ENCODE peak calls at places on chromosomes 3 and 15, in ten cellular contexts. One of them, this sample, is unnamed. For H3K27me3, the result is how much of the 10 kb centered on the place peaks cover.

GRCh38 chr15:83764201-83764839 is 110.4 kb downstream of the ADAMTSL3 start:
- DNase-seq in uterus: peak
- DNase-seq in CD8-positive, alpha-beta T cell: no peak
- DNase-seq in tibial artery: no peak
- DNase-seq in neuronal stem cell: no peak
- DNase-seq in ascending aorta: no peak
- DNase-seq in ovary: no peak
- DNase-seq in SJSA1: no peak
- DNase-seq in heart right ventricle: no peak
- DNase-seq in hepatocyte: no peak
- DNase-seq in this sample: no peak

GRCh38 chr15:77874071-77874470 is 203.4 kb downstream of the TBC1D2B start:
- DNase-seq in CD8-positive, alpha-beta T cell: no peak
- DNase-seq in heart right ventricle: no peak
- DNase-seq in neuronal stem cell: no peak
- DNase-seq in ascending aorta: no peak
- DNase-seq in ovary: no peak
- DNase-seq in uterus: no peak
- DNase-seq in tibial artery: no peak
- DNase-seq in hepatocyte: no peak
- DNase-seq in SJSA1: no peak
- DNase-seq in this sample: no peak

GRCh38 chr3:134309987-134310700 is 59.5 kb upstream of the RYK start:
- DNase-seq in ascending aorta: no peak
- DNase-seq in ovary: no peak
- DNase-seq in uterus: no peak
- DNase-seq in neuronal stem cell: no peak
- DNase-seq in tibial artery: no peak
- DNase-seq in heart right ventricle: no peak
- DNase-seq in CD8-positive, alpha-beta T cell: no peak
- DNase-seq in SJSA1: no peak
- DNase-seq in hepatocyte: peak
- DNase-seq in this sample: no peak

GRCh38 chr3:170307998-170308398 is 49.5 kb upstream of the SKIL start:
- DNase-seq in hepatocyte: peak
- DNase-seq in ascending aorta: no peak
- DNase-seq in uterus: no peak
- DNase-seq in heart right ventricle: no peak
- DNase-seq in neuronal stem cell: no peak
- DNase-seq in CD8-positive, alpha-beta T cell: no peak
- DNase-seq in tibial artery: no peak
- DNase-seq in ovary: no peak
- DNase-seq in SJSA1: peak
- DNase-seq in this sample: no peak

GRCh38 chr3:42159706-42160472 is 68.7 kb downstream of the TRAK1 start:
- DNase-seq in CD8-positive, alpha-beta T cell: peak
- DNase-seq in heart right ventricle: peak
- DNase-seq in ovary: no peak
- DNase-seq in SJSA1: no peak
- DNase-seq in neuronal stem cell: peak
- DNase-seq in hepatocyte: peak
- DNase-seq in ascending aorta: no peak
- DNase-seq in uterus: no peak
- DNase-seq in tibial artery: peak
- DNase-seq in this sample: no peak

GRCh38 chr15:96042734-96043224 is 287.7 kb upstream of the NR2F2 start:
- DNase-seq in heart right ventricle: no peak
- DNase-seq in neuronal stem cell: no peak
- DNase-seq in CD8-positive, alpha-beta T cell: no peak
- DNase-seq in ovary: no peak
- DNase-seq in hepatocyte: no peak
- DNase-seq in SJSA1: no peak
- DNase-seq in uterus: no peak
- DNase-seq in tibial artery: no peak
- DNase-seq in ascending aorta: no peak
- DNase-seq in this sample: no peak

GRCh38 chr15:23648920-23649515 is 1.4 kb upstream of the MAGEL2 start:
- DNase-seq in ascending aorta: no peak
- DNase-seq in tibial artery: no peak
- DNase-seq in neuronal stem cell: peak
- DNase-seq in uterus: no peak
- DNase-seq in hepatocyte: peak
- DNase-seq in ovary: peak
- DNase-seq in CD8-positive, alpha-beta T cell: no peak
- DNase-seq in SJSA1: no peak
- DNase-seq in heart right ventricle: peak
- DNase-seq in this sample: no peak

GRCh38 chr3:159174715-159175390 is 373.0 kb downstream of the MFSD1 start:
- DNase-seq in ascending aorta: no peak
- DNase-seq in hepatocyte: no peak
- DNase-seq in uterus: no peak
- DNase-seq in neuronal stem cell: no peak
- DNase-seq in ovary: no peak
- DNase-seq in heart right ventricle: no peak
- DNase-seq in CD8-positive, alpha-beta T cell: no peak
- DNase-seq in SJSA1: no peak
- DNase-seq in tibial artery: no peak
- DNase-seq in this sample: no peak

GRCh38 chr3:46239301-46239938 is 2.8 kb upstream of the CCR3 start:
- DNase-seq in CD8-positive, alpha-beta T cell: no peak
- DNase-seq in ovary: no peak
- DNase-seq in SJSA1: no peak
- DNase-seq in heart right ventricle: no peak
- DNase-seq in uterus: no peak
- DNase-seq in ascending aorta: no peak
- DNase-seq in neuronal stem cell: no peak
- DNase-seq in hepatocyte: no peak
- DNase-seq in tibial artery: no peak
- DNase-seq in this sample: no peak

GRCh38 chr3:23650371-23651140 is 155.2 kb upstream of the UBE2E1 start:
- DNase-seq in uterus: no peak
- DNase-seq in SJSA1: peak
- DNase-seq in heart right ventricle: no peak
- DNase-seq in hepatocyte: no peak
- DNase-seq in ascending aorta: no peak
- DNase-seq in neuronal stem cell: no peak
- DNase-seq in CD8-positive, alpha-beta T cell: no peak
- DNase-seq in tibial artery: no peak
- DNase-seq in ovary: no peak
- DNase-seq in this sample: no peak

GRCh38 chr15:22877607-22878006 is 39.1 kb downstream of the NIPA2 start:
- DNase-seq in neuronal stem cell: no peak
- DNase-seq in uterus: no peak
- DNase-seq in ovary: no peak
- DNase-seq in SJSA1: no peak
- DNase-seq in tibial artery: no peak
- DNase-seq in heart right ventricle: no peak
- DNase-seq in ascending aorta: no peak
- DNase-seq in CD8-positive, alpha-beta T cell: no peak
- DNase-seq in hepatocyte: no peak
- DNase-seq in this sample: no peak

GRCh38 chr3:130826516-130826915 is 67.4 kb upstream of the ATP2C1 start:
- DNase-seq in CD8-positive, alpha-beta T cell: no peak
- DNase-seq in heart right ventricle: no peak
- DNase-seq in neuronal stem cell: no peak
- DNase-seq in tibial artery: no peak
- DNase-seq in ascending aorta: no peak
- DNase-seq in SJSA1: no peak
- DNase-seq in hepatocyte: no peak
- DNase-seq in uterus: no peak
- DNase-seq in ovary: no peak
- DNase-seq in this sample: no peak

GRCh38 chr15:59401810-59402569 is 29.3 kb upstream of the MYO1E start:
- DNase-seq in CD8-positive, alpha-beta T cell: no peak
- DNase-seq in uterus: no peak
- DNase-seq in neuronal stem cell: no peak
- DNase-seq in SJSA1: no peak
- DNase-seq in heart right ventricle: no peak
- DNase-seq in ascending aorta: no peak
- DNase-seq in hepatocyte: no peak
- DNase-seq in ovary: no peak
- DNase-seq in tibial artery: no peak
- DNase-seq in this sample: no peak

GRCh38 chr3:69144631-69145244 is 22.3 kb upstream of the LMOD3 start:
- DNase-seq in ascending aorta: no peak
- DNase-seq in uterus: no peak
- DNase-seq in SJSA1: no peak
- DNase-seq in ovary: no peak
- DNase-seq in CD8-positive, alpha-beta T cell: no peak
- DNase-seq in tibial artery: no peak
- DNase-seq in neuronal stem cell: peak
- DNase-seq in heart right ventricle: no peak
- DNase-seq in hepatocyte: no peak
- DNase-seq in this sample: no peak

GRCh38 chr3:45223889-45224730 is 2.0 kb downstream of the TMEM158 start:
- DNase-seq in uterus: no peak
- DNase-seq in SJSA1: no peak
- DNase-seq in hepatocyte: no peak
- DNase-seq in ascending aorta: no peak
- DNase-seq in ovary: no peak
- DNase-seq in CD8-positive, alpha-beta T cell: no peak
- DNase-seq in tibial artery: no peak
- DNase-seq in neuronal stem cell: no peak
- DNase-seq in heart right ventricle: no peak
- DNase-seq in this sample: no peak
- H3K4me3 ChIP-seq in uterus: peak
- H3K4me3 ChIP-seq in SJSA1: peak
- H3K4me3 ChIP-seq in hepatocyte: peak
- H3K4me3 ChIP-seq in ascending aorta: peak
- H3K4me3 ChIP-seq in ovary: peak
- H3K4me3 ChIP-seq in CD8-positive, alpha-beta T cell: no peak
- H3K4me3 ChIP-seq in tibial artery: peak
- H3K4me3 ChIP-seq in neuronal stem cell: no peak
- H3K4me3 ChIP-seq in heart right ventricle: no peak
- H3K4me3 ChIP-seq in this sample: peak

GRCh38 chr3:141064255-141064926 is 13.2 kb downstream of the SPSB4 start:
- DNase-seq in heart right ventricle: no peak
- DNase-seq in hepatocyte: no peak
- DNase-seq in uterus: no peak
- DNase-seq in tibial artery: no peak
- DNase-seq in ascending aorta: no peak
- DNase-seq in ovary: no peak
- DNase-seq in SJSA1: no peak
- DNase-seq in CD8-positive, alpha-beta T cell: no peak
- DNase-seq in neuronal stem cell: no peak
- DNase-seq in this sample: no peak
- H3K27me3 ChIP-seq in heart right ventricle: under half
- H3K27me3 ChIP-seq in hepatocyte: under half
- H3K27me3 ChIP-seq in uterus: under half
- H3K27me3 ChIP-seq in tibial artery: under half
- H3K27me3 ChIP-seq in ascending aorta: under half
- H3K27me3 ChIP-seq in ovary: under half
- H3K27me3 ChIP-seq in SJSA1: under half
- H3K27me3 ChIP-seq in CD8-positive, alpha-beta T cell: under half
- H3K27me3 ChIP-seq in neuronal stem cell: under half
- H3K27me3 ChIP-seq in this sample: under half

DNA sequence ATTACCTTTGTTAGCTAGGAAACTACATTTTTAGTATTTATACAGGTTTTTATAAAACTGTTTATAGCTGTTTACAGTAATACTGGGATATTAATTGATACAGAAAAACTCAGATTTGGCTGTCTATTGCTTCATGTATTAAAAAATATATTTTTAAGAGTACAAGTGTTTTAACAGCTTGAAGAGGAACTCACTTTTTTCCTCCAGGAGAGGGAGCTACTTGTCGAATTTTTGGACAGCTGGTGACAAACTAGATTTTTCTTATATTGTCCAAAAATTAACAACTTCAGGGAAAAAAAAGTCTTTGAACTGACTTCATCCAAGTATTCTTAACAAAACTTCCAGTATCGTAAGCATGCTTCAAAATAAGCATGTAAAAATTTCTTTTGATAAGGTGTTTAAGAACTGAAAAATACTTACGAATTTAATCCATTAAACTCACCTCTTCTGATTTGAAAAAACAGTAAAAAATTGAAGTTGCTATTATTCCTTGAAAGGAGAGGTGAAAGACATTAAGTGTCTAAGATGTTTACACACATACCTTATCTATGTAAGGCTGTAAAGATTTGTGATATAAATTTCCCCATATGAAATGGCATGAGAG is 4.0 kb downstream of the DIPK2A start:
- DNase-seq in SJSA1: no peak
- DNase-seq in ascending aorta: no peak
- DNase-seq in ovary: no peak
- DNase-seq in hepatocyte: peak
- DNase-seq in neuronal stem cell: peak
- DNase-seq in tibial artery: no peak
- DNase-seq in heart right ventricle: no peak
- DNase-seq in CD8-positive, alpha-beta T cell: no peak
- DNase-seq in uterus: no peak
- DNase-seq in this sample: peak
- H3K27ac ChIP-seq in SJSA1: no peak
- H3K27ac ChIP-seq in ascending aorta: peak
- H3K27ac ChIP-seq in ovary: no peak
- H3K27ac ChIP-seq in hepatocyte: peak
- H3K27ac ChIP-seq in neuronal stem cell: no peak
- H3K27ac ChIP-seq in tibial artery: peak
- H3K27ac ChIP-seq in heart right ventricle: peak
- H3K27ac ChIP-seq in CD8-positive, alpha-beta T cell: no peak
- H3K27ac ChIP-seq in uterus: peak
- H3K27ac ChIP-seq in this sample: peak

DNA sequence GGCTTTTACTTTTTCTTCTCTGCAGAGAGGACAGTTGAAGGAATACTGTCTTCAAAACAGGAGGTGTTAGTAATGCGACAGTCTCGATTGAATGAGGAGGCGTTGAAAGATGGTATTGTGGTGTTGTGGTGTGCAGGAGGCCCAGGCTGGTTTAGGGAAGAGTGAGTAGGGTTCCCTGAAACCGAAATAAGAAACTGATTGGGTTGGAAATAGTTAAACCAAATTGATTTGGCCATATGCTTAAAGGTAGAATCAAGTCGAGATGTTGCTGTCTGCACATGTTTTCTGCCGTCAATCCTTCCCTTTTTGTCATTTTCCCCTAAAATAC is 848 bp downstream of the ATP6V1A start:
- DNase-seq in SJSA1: peak
- DNase-seq in CD8-positive, alpha-beta T cell: no peak
- DNase-seq in heart right ventricle: no peak
- DNase-seq in tibial artery: no peak
- DNase-seq in hepatocyte: no peak
- DNase-seq in ascending aorta: no peak
- DNase-seq in ovary: no peak
- DNase-seq in neuronal stem cell: peak
- DNase-seq in uterus: no peak
- DNase-seq in this sample: no peak
- H3K4me3 ChIP-seq in SJSA1: peak
- H3K4me3 ChIP-seq in CD8-positive, alpha-beta T cell: peak
- H3K4me3 ChIP-seq in heart right ventricle: peak
- H3K4me3 ChIP-seq in tibial artery: peak
- H3K4me3 ChIP-seq in hepatocyte: peak
- H3K4me3 ChIP-seq in ascending aorta: peak
- H3K4me3 ChIP-seq in ovary: peak
- H3K4me3 ChIP-seq in neuronal stem cell: peak
- H3K4me3 ChIP-seq in uterus: peak
- H3K4me3 ChIP-seq in this sample: peak